ENCODE peak calls at places on chromosomes 4 and X, in six cellular contexts. F is neuronal stem cell, D is H9, G is IMR-90, Z is H1, V is mesenchymal stem cell. Y is an unnamed sample.

GRCh38 chrX:41868392-41868977 is 54.9 kb downstream of the CASK start:
- DNase-seq in F (no peak), D (no peak), G (no peak), Z (no peak), V (no peak), Y (no peak)

GRCh38 chr4:152408514-152409327 is 127.2 kb downstream of the FBXW7 start:
- DNase-seq in F (peak), D (no peak), G (peak), Z (no peak), V (peak), Y (peak)

GRCh38 chr4:78613522-78614311 is 62.1 kb downstream of the ANXA3 start:
- DNase-seq in F (no peak), D (no peak), G (no peak), Z (no peak), V (no peak), Y (no peak)

GRCh38 chr4:138558886-138559285 is 316.7 kb upstream of the SLC7A11 start:
- DNase-seq in F (no peak), D (no peak), G (no peak), Z (no peak), V (no peak), Y (no peak)

GRCh38 chrX:149819371-149819770 is 37.6 kb downstream of the MAGEA9 start:
- DNase-seq in F (no peak), D (no peak), G (no peak), Z (no peak), V (no peak), Y (no peak)

GRCh38 chrX:53263597-53264094 is 17.7 kb downstream of the IQSEC2 start:
- DNase-seq in F (no peak), D (no peak), G (peak), Z (no peak), V (peak), Y (peak)

GRCh38 chrX:48492293-48492910 is 16.4 kb upstream of the PORCN start:
- DNase-seq in F (no peak), D (no peak), G (peak), Z (no peak), V (peak), Y (no peak)

GRCh38 chr4:54742636-54743399 is 85.1 kb downstream of the KIT start:
- DNase-seq in F (no peak), D (peak), G (no peak), Z (no peak), V (no peak), Y (no peak)

GRCh38 chrX:144896323-144896722 is 351.0 kb upstream of the SPANXN1 start:
- DNase-seq in F (no peak), D (no peak), G (no peak), Z (no peak), V (peak), Y (peak)

GRCh38 chr4:40199999-40200880 is 3.4 kb downstream of the RHOH start:
- DNase-seq in F (no peak), D (no peak), G (peak), Z (no peak), V (peak), Y (no peak)

DNA sequence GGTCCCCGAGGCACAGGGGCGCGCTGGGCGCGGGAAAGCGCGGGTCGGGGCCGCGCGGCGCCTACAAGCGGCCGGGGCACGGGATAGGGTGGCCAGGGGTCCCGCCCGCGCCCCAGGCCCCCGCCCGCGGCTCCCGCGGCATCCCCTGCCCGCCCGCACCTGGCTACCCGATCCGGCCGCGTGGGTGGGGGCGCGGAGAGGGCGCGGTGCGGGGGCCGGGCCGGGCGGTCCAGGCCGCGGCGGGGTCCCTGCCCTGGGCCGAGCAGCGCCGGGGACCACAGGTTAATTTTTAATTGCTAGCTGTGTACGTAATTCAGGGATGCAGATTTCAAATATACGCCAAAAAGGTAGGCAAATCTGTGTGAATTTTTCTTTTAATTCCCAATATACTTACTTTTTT is 44.3 kb upstream of the FAM47C start:
- DNase-seq in F (no peak), D (no peak), G (no peak), Z (no peak), V (no peak), Y (no peak)
- H4K8ac ChIP-seq in F (no peak), D (no peak), G (no peak), Z (no peak), V (no peak), Y (no peak)

GRCh38 chr4:47713156-47713834 is 124.6 kb downstream of the CORIN start:
- DNase-seq in F (no peak), D (no peak), G (no peak), Z (no peak), V (no peak), Y (no peak)

GRCh38 chr4:47716017-47716416 is 121.8 kb downstream of the CORIN start:
- DNase-seq in F (no peak), D (no peak), G (no peak), Z (no peak), V (no peak), Y (no peak)

GRCh38 chr4:47705326-47705981 is 132.4 kb downstream of the CORIN start:
- DNase-seq in F (no peak), D (no peak), G (peak), Z (no peak), V (peak), Y (peak)

GRCh38 chr4:47714269-47714668 is 123.6 kb downstream of the CORIN start:
- DNase-seq in F (no peak), D (no peak), G (no peak), Z (no peak), V (no peak), Y (no peak)

GRCh38 chr4:47711183-47711582 is 126.7 kb downstream of the CORIN start:
- DNase-seq in F (no peak), D (no peak), G (no peak), Z (no peak), V (no peak), Y (no peak)
- H2BK15ac ChIP-seq in F (no peak), D (no peak), G (no peak), Z (no peak), V (no peak), Y (no peak)

DNA sequence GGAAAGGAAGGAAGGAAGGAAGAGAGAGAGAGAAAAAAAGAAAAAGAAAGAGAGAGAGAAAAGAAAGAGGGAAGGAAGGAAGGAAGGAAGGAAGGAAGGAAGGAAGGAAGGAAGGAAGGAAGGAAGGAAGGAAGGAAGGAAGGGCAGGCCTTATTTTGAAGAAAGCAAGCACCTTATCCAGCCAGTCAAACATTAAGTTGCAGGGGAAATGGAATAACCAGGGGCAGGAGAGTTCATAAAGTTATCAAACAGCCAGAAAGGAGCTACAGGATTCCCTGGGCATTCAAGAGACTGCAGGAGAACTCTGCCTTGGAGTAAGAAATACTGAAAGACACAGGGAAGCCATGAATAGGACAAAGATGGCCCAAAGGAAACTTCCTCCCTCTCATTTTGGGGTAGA is 672.0 kb upstream of the INTU start:
- DNase-seq in F (no peak), D (no peak), G (no peak), Z (no peak), V (no peak), Y (no peak)
- H2AK5ac ChIP-seq in F (no peak), D (no peak), G (no peak), Z (no peak), V (no peak), Y (no peak)

GRCh38 chrX:101390664-101391525 is at the start of gene RPL36A:
- DNase-seq in F (peak), D (peak), G (peak), Z (peak), V (peak), Y (peak)
- H4K8ac ChIP-seq in F (peak), D (no peak), G (peak), Z (peak), V (peak), Y (no peak)

GRCh38 chr4:173317003-173317402 is 17.2 kb downstream of the HMGB2 start:
- DNase-seq in F (no peak), D (peak), G (no peak), Z (no peak), V (peak), Y (peak)
- H2BK15ac ChIP-seq in F (no peak), D (no peak), G (no peak), Z (no peak), V (no peak), Y (no peak)

GRCh38 chr4:140740906-140741670 is 15.1 kb downstream of the TBC1D9 start:
- DNase-seq in F (no peak), D (no peak), G (no peak), Z (no peak), V (no peak), Y (peak)

GRCh38 chr4:140743194-140743931 is 12.8 kb downstream of the TBC1D9 start:
- DNase-seq in F (peak), D (no peak), G (peak), Z (no peak), V (peak), Y (peak)

GRCh38 chr4:140748171-140748570 is 8.0 kb downstream of the TBC1D9 start:
- DNase-seq in F (no peak), D (no peak), G (no peak), Z (no peak), V (no peak), Y (no peak)

GRCh38 chr4:140742838-140743193 is 13.4 kb downstream of the TBC1D9 start:
- DNase-seq in F (no peak), D (no peak), G (no peak), Z (no peak), V (no peak), Y (no peak)

DNA sequence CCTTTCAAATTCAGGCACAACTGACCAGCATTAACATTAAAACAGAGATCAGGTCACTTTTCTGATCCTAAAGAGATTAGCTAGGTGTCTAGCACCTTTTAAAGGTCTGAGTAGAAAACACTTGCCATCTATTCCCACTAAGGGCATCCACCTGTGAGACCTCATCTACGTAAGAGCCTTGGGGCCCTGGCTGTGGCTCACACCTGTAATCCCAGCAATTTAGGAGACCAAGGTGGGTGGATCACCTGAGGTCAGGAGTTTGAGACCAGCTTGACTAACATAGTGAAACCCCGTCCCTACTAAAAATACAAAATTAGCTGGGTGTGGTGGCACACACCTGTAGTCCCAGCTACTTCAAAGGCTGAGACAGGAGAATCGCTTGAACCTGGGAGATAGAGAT is 11.8 kb downstream of the TBC1D9 start:
- DNase-seq in F (no peak), D (no peak), G (no peak), Z (no peak), V (no peak), Y (peak)
- H2AK5ac ChIP-seq in F (no peak), D (no peak), G (peak), Z (no peak), V (peak), Y (no peak)

GRCh38 chr4:2536193-2537010 is at the start of gene FAM193A:
- DNase-seq in F (peak), D (peak), G (peak), Z (peak), V (peak), Y (peak)
- H4K8ac ChIP-seq in F (peak), D (no peak), G (peak), Z (peak), V (peak), Y (peak)

DNA sequence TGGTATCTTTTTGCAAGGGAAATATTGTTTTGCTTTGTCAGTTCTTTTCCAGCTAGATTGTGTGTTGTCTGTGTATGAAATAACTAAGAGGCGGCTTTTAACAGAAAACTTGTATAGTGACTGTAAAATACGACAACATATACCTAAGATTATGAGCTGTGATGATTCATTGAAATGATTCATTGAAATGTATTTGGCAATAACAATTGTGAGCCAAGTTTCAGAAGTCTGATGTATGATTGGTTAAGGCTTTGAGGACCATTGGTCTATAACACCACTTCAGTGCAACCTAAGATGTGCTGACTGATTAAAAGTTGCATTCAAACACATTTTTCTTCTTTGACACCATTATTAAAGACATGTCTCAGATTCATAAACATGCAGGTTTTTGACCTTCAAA is 76.6 kb downstream of the PTPN13 start:
- DNase-seq in F (no peak), D (no peak), G (peak), Z (no peak), V (peak), Y (no peak)
- H2BK15ac ChIP-seq in F (no peak), D (no peak), G (no peak), Z (no peak), V (no peak), Y (no peak)

GRCh38 chr4:151014521-151015457 is at the start of gene LRBA:
- DNase-seq in F (peak), D (peak), G (peak), Z (peak), V (peak), Y (peak)
- H2AK5ac ChIP-seq in F (no peak), D (no peak), G (peak), Z (no peak), V (no peak), Y (no peak)